ENCODE peak calls at places on chromosomes 7 and 10, in four cellular contexts. U, Z, M and P are unnamed samples.

GRCh38 chr7:21587139-21587773 is 44.4 kb downstream of the DNAH11 start:
- DNase-seq in U (no peak), Z (no peak), M (no peak), P (no peak)

GRCh38 chr7:156892086-156892800 is 740 bp downstream of the LMBR1 start:
- DNase-seq in U (peak; percentile 74), Z (peak; percentile 46), M (no peak), P (peak; percentile 68)

GRCh38 chr10:34584164-34584563 is 230.9 kb downstream of the PARD3 start:
- DNase-seq in U (no peak), Z (no peak), M (no peak), P (no peak)

GRCh38 chr10:63866747-63867140 is 345.5 kb downstream of the REEP3 start:
- DNase-seq in U (no peak), Z (no peak), M (no peak), P (peak; percentile 18)

GRCh38 chr10:18214692-18215563 is 74.7 kb downstream of the CACNB2 start:
- DNase-seq in U (peak; percentile 45), Z (no peak), M (peak; percentile 10), P (peak; percentile 44)

GRCh38 chr10:66307826-66308225 is 618.0 kb upstream of the LRRTM3 start:
- DNase-seq in U (no peak), Z (no peak), M (no peak), P (no peak)

GRCh38 chr10:86178401-86179142 is 188.0 kb downstream of the GRID1 start:
- DNase-seq in U (no peak), Z (no peak), M (no peak), P (peak; percentile 49)

GRCh38 chr10:96833220-96834001 is 1.3 kb downstream of the LCOR start:
- DNase-seq in U (peak; percentile 19), Z (peak; percentile 27), M (no peak), P (peak; percentile 10)

GRCh38 chr10:69406302-69406811 is 10.4 kb downstream of the TACR2 start:
- DNase-seq in U (no peak), Z (no peak), M (no peak), P (no peak)

GRCh38 chr7:2281556-2281955 is 32.7 kb downstream of the SNX8 start:
- DNase-seq in U (no peak), Z (no peak), M (no peak), P (no peak)

GRCh38 chr10:104337985-104338735 is at the start of gene ITPRIP:
- DNase-seq in U (peak; percentile 52), Z (peak; percentile 77), M (no peak), P (peak; percentile 39)

GRCh38 chr10:131451407-131452015 is 140.0 kb upstream of the TCERG1L start:
- DNase-seq in U (no peak), Z (no peak), M (no peak), P (no peak)

GRCh38 chr10:103278862-103279298 is 1.9 kb downstream of the INA start:
- DNase-seq in U (peak; percentile 10), Z (peak; percentile 35), M (no peak), P (peak; percentile 20)

GRCh38 chr10:11772575-11773288 is 30.6 kb downstream of the ECHDC3 start:
- DNase-seq in U (no peak), Z (no peak), M (no peak), P (no peak)

GRCh38 chr10:44206127-44206818 is 178.6 kb downstream of the CXCL12 start:
- DNase-seq in U (no peak), Z (no peak), M (no peak), P (no peak)

GRCh38 chr10:74255214-74255613 is 104.2 kb downstream of the ADK start:
- DNase-seq in U (no peak), Z (no peak), M (no peak), P (peak; percentile 10)

GRCh38 chr7:104124893-104125292 is 82.9 kb downstream of the ORC5 start:
- DNase-seq in U (no peak), Z (no peak), M (no peak), P (no peak)

GRCh38 chr7:149733554-149734513 is 39.6 kb downstream of the ZNF467 start:
- DNase-seq in U (no peak), Z (no peak), M (no peak), P (no peak)

GRCh38 chr10:91683976-91684375 is 51.1 kb upstream of the PPP1R3C start:
- DNase-seq in U (no peak), Z (no peak), M (no peak), P (no peak)

GRCh38 chr7:43612599-43613589 is 30.0 kb downstream of the STK17A start:
- DNase-seq in U (no peak), Z (no peak), M (no peak), P (no peak)

GRCh38 chr10:124252097-124252715 is 158.8 kb upstream of the CHST15 start:
- DNase-seq in U (no peak), Z (no peak), M (no peak), P (no peak)

GRCh38 chr7:155805826-155806095 is 6.5 kb downstream of the SHH start:
- DNase-seq in U (no peak), Z (no peak), M (no peak), P (no peak)

GRCh38 chr7:155807013-155807804 is 5.1 kb downstream of the SHH start:
- DNase-seq in U (no peak), Z (no peak), M (no peak), P (no peak)

GRCh38 chr7:155804897-155805825 is 7.1 kb downstream of the SHH start:
- DNase-seq in U (peak; percentile 78), Z (peak; percentile 68), M (no peak), P (no peak)

GRCh38 chr7:155807805-155808550 is 4.3 kb downstream of the SHH start:
- DNase-seq in U (no peak), Z (no peak), M (no peak), P (no peak)

DNA sequence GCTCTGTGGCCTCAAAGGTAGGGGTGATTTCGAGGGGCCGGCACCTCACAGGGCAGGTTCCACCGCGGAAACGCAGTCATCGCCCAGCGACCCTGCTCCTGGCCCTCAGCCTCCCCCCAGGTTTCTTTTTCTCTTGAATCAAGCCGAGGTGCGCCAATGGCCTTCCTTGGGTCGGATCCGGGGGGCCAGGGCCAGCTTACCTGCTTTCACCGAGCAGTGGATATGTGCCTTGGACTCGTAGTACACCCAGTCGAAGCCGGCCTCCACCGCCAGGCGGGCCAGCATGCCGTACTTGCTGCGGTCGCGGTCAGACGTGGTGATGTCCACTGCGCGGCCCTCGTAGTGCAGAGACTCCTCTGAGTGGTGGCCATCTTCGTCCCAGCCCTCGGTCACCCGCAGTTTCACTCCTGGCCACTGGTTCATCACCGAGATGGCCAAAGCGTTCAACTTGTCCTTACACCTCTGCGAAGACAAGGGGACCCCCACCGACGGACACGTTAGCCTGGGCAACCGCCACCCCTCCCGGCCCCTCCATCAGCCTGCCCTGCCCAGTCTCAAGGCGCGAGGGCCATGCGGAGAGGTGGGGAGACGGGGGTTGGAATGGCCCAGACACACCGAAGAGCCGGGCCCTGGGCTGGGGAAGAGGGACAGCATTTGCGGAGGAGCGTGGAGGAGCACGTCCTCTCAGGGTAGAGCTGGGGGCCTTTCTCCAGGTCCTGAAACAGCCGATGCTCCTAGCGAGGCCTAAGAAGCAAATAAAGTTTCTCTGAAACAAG is 6.0 kb downstream of the SHH start:
- DNase-seq in U (no peak), Z (no peak), M (no peak), P (no peak)
- TF ChIP-seq CTCF in U (no peak), Z (no peak), M (no peak), P (no peak)

DNA sequence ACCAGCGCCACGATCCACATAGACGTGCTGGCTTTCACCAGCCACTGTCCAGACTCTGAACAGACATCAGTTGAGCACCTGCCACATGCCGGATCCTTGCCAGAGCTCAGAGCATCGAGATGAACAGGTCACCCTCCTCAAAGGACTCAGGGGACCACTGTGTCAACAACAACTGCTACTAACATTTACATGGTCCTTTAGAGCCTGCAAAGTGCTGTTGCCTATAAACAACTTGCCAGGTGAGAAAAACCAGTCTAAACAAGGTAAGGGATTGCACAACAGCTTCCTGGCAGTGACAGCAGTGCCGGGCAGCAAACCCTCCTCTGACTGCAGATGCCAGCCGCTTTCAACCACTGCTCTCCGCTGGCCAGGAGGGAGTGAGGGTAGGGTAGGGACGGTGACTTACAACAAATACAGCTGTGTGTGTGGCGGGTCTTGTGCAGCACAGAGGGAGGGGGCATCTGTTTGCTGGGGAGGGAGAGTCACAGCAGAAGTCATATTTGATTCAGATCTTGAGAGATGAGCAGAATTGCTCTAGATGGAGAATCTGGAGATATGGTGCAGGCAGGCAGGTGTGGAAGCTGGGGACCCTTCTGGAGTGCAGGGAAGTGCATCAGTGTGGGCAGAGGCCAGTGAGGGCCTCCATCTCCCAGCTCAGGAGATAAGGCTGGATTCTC is 32.8 kb upstream of the RHEB start:
- DNase-seq in U (peak; percentile 81), Z (peak; percentile 70), M (no peak), P (peak; percentile 76)
- TF ChIP-seq CTCF in U (no peak), Z (no peak), M (no peak), P (no peak)

DNA sequence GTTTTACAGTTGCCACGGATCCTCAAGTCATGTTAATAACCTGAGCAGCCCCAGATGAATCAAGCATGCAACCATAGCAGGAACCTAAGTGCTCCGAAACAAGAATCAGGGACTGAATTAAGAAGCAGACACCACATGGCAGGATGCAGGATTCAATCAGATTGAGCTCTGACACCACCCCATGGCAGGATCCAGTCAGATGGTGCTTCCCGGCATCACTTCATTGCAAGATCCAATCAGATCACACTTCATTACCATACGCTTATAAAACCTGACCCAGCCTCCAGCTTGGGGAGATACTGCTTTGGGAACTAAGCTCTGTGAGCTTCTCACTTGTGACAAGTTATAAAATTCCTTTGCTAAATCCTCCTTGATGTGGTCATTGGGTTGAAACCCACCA is 55.3 kb downstream of the ABCB4 start:
- DNase-seq in U (no peak), Z (no peak), M (no peak), P (no peak)
- TF ChIP-seq CTCF in U (no peak), Z (no peak), M (no peak), P (no peak)

GRCh38 chr7:100825760-100826545 is 1.4 kb downstream of the EPHB4 start:
- DNase-seq in U (peak; percentile 54), Z (no peak), M (no peak), P (no peak)
- TF ChIP-seq CTCF in U (peak; percentile 69), Z (no peak), M (no peak), P (no peak)

DNA sequence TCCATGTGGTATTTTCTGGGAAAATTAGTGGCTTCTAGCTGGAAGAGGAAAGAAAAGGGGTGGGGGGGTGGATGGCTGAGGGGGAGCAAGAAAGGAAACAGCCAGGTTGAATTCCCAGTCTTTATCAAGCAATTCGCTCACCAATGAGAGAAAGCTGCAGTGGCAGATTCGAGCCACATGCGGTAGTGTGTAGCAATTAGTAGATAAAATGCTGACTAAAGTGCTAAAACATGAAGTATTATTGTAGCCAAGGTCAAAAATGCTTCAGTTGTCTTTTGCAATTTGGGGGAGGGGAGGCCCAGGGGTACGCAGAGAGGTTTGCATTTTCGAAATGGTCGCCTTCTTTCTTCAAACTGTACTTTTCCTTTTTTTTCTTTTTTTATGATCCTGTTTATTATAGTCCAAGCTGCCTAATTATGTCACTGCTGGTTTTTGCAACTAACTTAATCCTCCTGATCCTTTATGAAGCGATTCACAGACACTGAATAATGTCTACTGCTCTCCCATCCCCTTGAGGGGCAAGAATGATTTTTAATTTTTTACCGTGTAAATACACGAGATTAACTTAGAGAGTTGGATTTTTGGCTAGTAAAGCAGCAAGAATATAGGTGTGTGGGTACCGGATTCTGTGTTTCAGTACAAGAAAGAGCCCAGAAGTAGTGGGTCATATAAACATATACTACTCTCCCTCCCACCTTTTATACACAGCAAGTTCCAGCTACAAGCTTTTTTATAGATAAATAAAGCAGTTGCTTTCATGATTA is 3.6 kb upstream of the ARID5B start:
- DNase-seq in U (no peak), Z (peak; percentile 55), M (no peak), P (peak; percentile 43)
- TF ChIP-seq CTCF in U (no peak), Z (peak; percentile 33), M (peak; percentile 55), P (no peak)